ENCODE peak calls at places on chromosomes 6 and 20, in nine cellular contexts. H, N, C, P, W, I, K, Q and B are unnamed samples.

GRCh38 chr6:72788188-72788587 is 166.3 kb downstream of the KCNQ5 start:
- DNase-seq in H (peak; percentile 93), N (no peak), C (no peak), P (no peak), W (no peak), I (peak; percentile 46), K (peak; percentile 90), Q (no peak), B (no peak)

GRCh38 chr20:49325981-49326380 is 48.1 kb upstream of the ZNFX1 start:
- DNase-seq in H (peak; percentile 58), N (no peak), C (no peak), P (no peak), W (no peak), I (no peak), K (no peak), Q (no peak), B (no peak)

GRCh38 chr6:39540454-39540853 is 184.8 kb downstream of the KIF6 start:
- DNase-seq in H (no peak), N (no peak), C (no peak), P (no peak), W (no peak), I (no peak), K (no peak), Q (no peak), B (no peak)

GRCh38 chr20:47113362-47114118 is 218.9 kb downstream of the EYA2 start:
- DNase-seq in H (peak; percentile 86), N (no peak), C (peak; percentile 40), P (no peak), W (no peak), I (peak; percentile 50), K (peak; percentile 22), Q (no peak), B (no peak)

GRCh38 chr6:97586344-97586743 is 303.3 kb upstream of the MMS22L start:
- DNase-seq in H (peak; percentile 39), N (peak; percentile 19), C (peak; percentile 52), P (no peak), W (no peak), I (no peak), K (peak; percentile 4), Q (no peak), B (no peak)

GRCh38 chr6:74289881-74290280 is 593.9 kb downstream of the CD109 start:
- DNase-seq in H (peak; percentile 43), N (no peak), C (no peak), P (no peak), W (no peak), I (peak; percentile 44), K (no peak), Q (no peak), B (no peak)

GRCh38 chr6:84093405-84094049 is 60.0 kb downstream of the MRAP2 start:
- DNase-seq in H (no peak), N (no peak), C (no peak), P (no peak), W (no peak), I (no peak), K (no peak), Q (no peak), B (no peak)

GRCh38 chr6:157715766-157716171 is 107.3 kb upstream of the SNX9 start:
- DNase-seq in H (peak; percentile 68), N (no peak), C (no peak), P (no peak), W (peak; percentile 88), I (no peak), K (peak; percentile 46), Q (peak; percentile 17), B (no peak)

GRCh38 chr6:28489366-28490190 is 26.0 kb downstream of the GPX6 start:
- DNase-seq in H (peak; percentile 80), N (no peak), C (peak; percentile 67), P (peak; percentile 62), W (no peak), I (no peak), K (no peak), Q (no peak), B (no peak)

GRCh38 chr6:70998148-70998547 is 41.3 kb upstream of the B3GAT2 start:
- DNase-seq in H (no peak), N (no peak), C (no peak), P (no peak), W (no peak), I (no peak), K (no peak), Q (no peak), B (no peak)

GRCh38 chr20:59741073-59741472 is 136.7 kb downstream of the PHACTR3 start:
- DNase-seq in H (no peak), N (no peak), C (no peak), P (no peak), W (no peak), I (no peak), K (no peak), Q (no peak), B (no peak)

GRCh38 chr20:59742351-59743095 is 138.2 kb downstream of the PHACTR3 start:
- DNase-seq in H (no peak), N (no peak), C (no peak), P (no peak), W (no peak), I (no peak), K (no peak), Q (no peak), B (no peak)

GRCh38 chr20:59743308-59743707 is 139.0 kb downstream of the PHACTR3 start:
- DNase-seq in H (no peak), N (no peak), C (no peak), P (no peak), W (no peak), I (no peak), K (no peak), Q (no peak), B (no peak)

GRCh38 chr20:59738851-59739250 is 134.5 kb downstream of the PHACTR3 start:
- DNase-seq in H (no peak), N (no peak), C (no peak), P (no peak), W (no peak), I (no peak), K (no peak), Q (no peak), B (no peak)

GRCh38 chr20:59740621-59741020 is 136.3 kb downstream of the PHACTR3 start:
- DNase-seq in H (no peak), N (no peak), C (no peak), P (no peak), W (no peak), I (no peak), K (no peak), Q (no peak), B (no peak)
- H3K36me3 ChIP-seq in H (no peaks in the 10 kb centered on the region), N (no peaks in the 10 kb centered on the region), C (no peaks in the 10 kb centered on the region), P (no peaks in the 10 kb centered on the region), W (no peaks in the 10 kb centered on the region), I (no peaks in the 10 kb centered on the region), K (no peaks in the 10 kb centered on the region), Q (no peaks in the 10 kb centered on the region), B (no peaks in the 10 kb centered on the region)

DNA sequence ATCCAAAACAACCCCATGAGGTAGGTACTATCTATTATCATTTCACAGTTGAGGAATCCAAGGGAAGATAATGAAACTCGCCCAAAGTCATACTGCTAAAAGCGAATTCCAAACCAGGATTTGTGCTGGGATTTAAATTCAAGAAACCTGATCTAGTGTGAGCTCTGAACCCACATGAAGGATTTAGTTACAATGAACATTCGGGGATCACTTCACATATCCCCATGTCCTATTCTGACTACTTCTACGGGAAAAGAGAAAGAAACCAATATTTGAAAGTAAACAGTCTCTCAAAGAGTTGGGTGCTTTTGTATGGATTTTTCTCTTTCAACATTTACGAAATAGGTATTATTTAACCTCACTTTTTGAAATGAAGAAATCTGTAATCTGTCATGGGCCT is 12.9 kb downstream of the RANBP9 start:
- DNase-seq in H (no peak), N (no peak), C (no peak), P (no peak), W (no peak), I (no peak), K (no peak), Q (no peak), B (no peak)
- H3K36me3 ChIP-seq in H (no peaks in the 10 kb centered on the region), N (peaks cover 12% of the 10 kb centered on the region), C (peaks cover 12% of the 10 kb centered on the region), P (no peaks in the 10 kb centered on the region), W (no peaks in the 10 kb centered on the region), I (peaks cover 7% of the 10 kb centered on the region), K (no peaks in the 10 kb centered on the region), Q (no peaks in the 10 kb centered on the region), B (peaks cover 21% of the 10 kb centered on the region)

GRCh38 chr6:145801021-145801420 is 13.6 kb downstream of the FBXO30 start:
- DNase-seq in H (no peak), N (no peak), C (peak; percentile 62), P (no peak), W (no peak), I (no peak), K (no peak), Q (no peak), B (no peak)
- H3K36me3 ChIP-seq in H (peaks cover 5% of the 10 kb centered on the region), N (peaks cover 28% of the 10 kb centered on the region), C (peaks cover 87% of the 10 kb centered on the region), P (peaks cover 28% of the 10 kb centered on the region), W (peaks cover 23% of the 10 kb centered on the region), I (peaks cover 20% of the 10 kb centered on the region), K (peaks cover 20% of the 10 kb centered on the region), Q (no peaks in the 10 kb centered on the region), B (peaks cover 37% of the 10 kb centered on the region)

GRCh38 chr6:55449219-55449618 is 122.0 kb downstream of the GFRAL start:
- DNase-seq in H (no peak), N (peak; percentile 27), C (no peak), P (no peak), W (no peak), I (peak; percentile 41), K (no peak), Q (no peak), B (no peak)

GRCh38 chr6:55438217-55438616 is 110.9 kb downstream of the GFRAL start:
- DNase-seq in H (no peak), N (no peak), C (no peak), P (no peak), W (no peak), I (no peak), K (no peak), Q (no peak), B (no peak)

GRCh38 chr6:55448446-55448845 is 121.2 kb downstream of the GFRAL start:
- DNase-seq in H (peak; percentile 39), N (no peak), C (no peak), P (no peak), W (no peak), I (no peak), K (no peak), Q (no peak), B (no peak)

GRCh38 chr6:55445648-55446204 is 118.5 kb downstream of the GFRAL start:
- DNase-seq in H (peak; percentile 14), N (no peak), C (peak; percentile 62), P (peak; percentile 8), W (no peak), I (peak; percentile 58), K (peak; percentile 7), Q (no peak), B (no peak)

DNA sequence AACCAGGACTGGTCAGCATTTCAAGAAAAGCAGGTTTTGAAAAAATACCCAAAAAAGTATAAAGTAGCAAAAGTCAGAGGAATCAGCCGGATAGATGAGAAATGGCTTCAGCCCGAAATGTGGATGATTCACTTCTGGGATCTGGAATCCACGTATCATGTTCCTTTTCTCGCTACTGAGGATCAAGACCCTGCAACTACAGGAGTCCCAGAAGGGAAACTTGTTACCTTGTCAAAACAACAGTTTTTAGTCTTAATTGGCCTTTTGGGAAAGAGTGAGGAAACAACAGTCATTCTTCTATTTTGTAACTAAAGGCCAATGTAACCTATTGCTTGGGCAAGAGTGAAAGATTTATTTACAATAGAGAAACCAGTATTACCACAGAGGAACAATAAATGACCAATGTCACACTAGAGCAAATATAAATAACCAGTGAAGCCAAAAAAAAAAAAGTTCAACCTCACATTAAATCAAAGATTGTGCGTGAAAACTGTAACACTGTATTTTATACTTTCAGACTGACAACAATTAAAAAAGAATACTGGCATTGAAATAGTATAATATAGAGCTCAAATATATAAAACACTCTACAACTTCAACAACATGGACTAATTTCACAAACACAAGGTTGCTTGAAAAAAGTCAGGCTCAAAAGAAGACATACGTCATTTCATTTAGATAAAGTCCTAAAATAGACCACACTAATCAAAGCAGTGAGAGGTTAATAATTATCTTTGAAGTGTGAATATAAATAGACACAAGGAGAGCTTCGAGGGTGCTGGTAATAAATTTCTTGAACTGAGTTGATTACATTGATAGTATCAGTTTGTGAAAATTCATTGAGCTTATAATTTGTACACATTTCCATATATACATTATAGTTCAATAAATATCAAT is 116.2 kb downstream of the GFRAL start:
- DNase-seq in H (no peak), N (no peak), C (no peak), P (no peak), W (no peak), I (no peak), K (no peak), Q (no peak), B (no peak)
- H3K36me3 ChIP-seq in H (no peaks in the 10 kb centered on the region), N (no peaks in the 10 kb centered on the region), C (no peaks in the 10 kb centered on the region), P (no peaks in the 10 kb centered on the region), W (no peaks in the 10 kb centered on the region), I (no peaks in the 10 kb centered on the region), K (no peaks in the 10 kb centered on the region), Q (no peaks in the 10 kb centered on the region), B (no peaks in the 10 kb centered on the region)